ENCODE peak calls at places on chromosomes 7 and 10, in nine cellular contexts. S is AG09309; R is fibroblast of mammary gland; U is lower leg skin; C is CD8-positive, alpha-beta T cell; F is A549; B is Peyer's patch; Y is ovary; I is suprapubic skin. G is an unnamed sample.

GRCh38 chr7:45973725-45974532 is 52.9 kb upstream of the IGFBP3 start:
- DNase-seq in F (no peak), U (no peak), I (no peak), S (no peak), B (no peak), R (no peak), Y (no peak), C (no peak), G (no peak)

GRCh38 chr7:101479217-101479616 is 116.5 kb downstream of the COL26A1 start:
- DNase-seq in C (no peak), F (no peak), S (no peak), B (no peak), I (no peak), Y (no peak), U (no peak), R (no peak), G (no peak)

GRCh38 chr10:31467791-31468535 is 148.9 kb downstream of the ZEB1 start:
- DNase-seq in F (no peak), R (no peak), I (peak; percentile 53), C (no peak), S (no peak), B (no peak), Y (peak; percentile 10), U (no peak), G (no peak)

GRCh38 chr7:7554647-7555575 is 11.8 kb upstream of the MIOS start:
- DNase-seq in I (no peak), U (no peak), B (no peak), R (no peak), Y (no peak), S (no peak), C (no peak), F (no peak), G (no peak)

GRCh38 chr7:100476903-100477870 is 1.8 kb downstream of the TSC22D4 start:
- DNase-seq in R (no peak), C (peak; percentile 52), I (no peak), B (peak; percentile 62), F (no peak), U (no peak), Y (peak; percentile 61), S (no peak), G (no peak)

GRCh38 chr7:20350518-20350951 is 19.8 kb downstream of the ITGB8 start:
- DNase-seq in I (no peak), B (no peak), F (no peak), R (no peak), Y (peak; percentile 27), U (no peak), S (no peak), C (no peak), G (no peak)

GRCh38 chr7:127976722-127977121 is 54.5 kb downstream of the LRRC4 start:
- DNase-seq in B (no peak), U (no peak), R (no peak), F (no peak), C (no peak), S (no peak), Y (no peak), I (no peak), G (no peak)

GRCh38 chr7:112556633-112557032 is 75.8 kb downstream of the LSMEM1 start:
- DNase-seq in B (no peak), S (no peak), Y (no peak), U (no peak), C (no peak), I (no peak), F (no peak), R (peak; percentile 44), G (no peak)

GRCh38 chr7:24827589-24827988 is 70.3 kb upstream of the GSDME start:
- DNase-seq in Y (no peak), B (no peak), U (peak; percentile 9), F (no peak), I (no peak), R (peak; percentile 75), S (no peak), C (no peak), G (no peak)

GRCh38 chr10:72037811-72038210 is 50.5 kb downstream of the SPOCK2 start:
- DNase-seq in S (no peak), B (no peak), Y (no peak), U (no peak), C (no peak), R (no peak), I (no peak), F (no peak), G (no peak)

GRCh38 chr7:131681961-131682360 is 125.5 kb upstream of the PODXL start:
- DNase-seq in F (no peak), C (no peak), S (no peak), U (no peak), Y (no peak), R (no peak), B (no peak), I (no peak), G (no peak)

GRCh38 chr7:115230882-115231508 is 309.1 kb downstream of the MDFIC start:
- DNase-seq in C (no peak), I (no peak), S (peak; percentile 86), B (no peak), U (no peak), Y (no peak), F (peak; percentile 46), R (peak; percentile 97), G (no peak)

GRCh38 chr10:49222170-49222569 is 34.0 kb upstream of the TMEM273 start:
- DNase-seq in F (no peak), U (no peak), B (no peak), S (no peak), Y (no peak), R (no peak), I (no peak), C (no peak), G (no peak)

GRCh38 chr10:61001731-61002122 is 57.7 kb upstream of the RHOBTB1 start:
- DNase-seq in U (no peak), B (no peak), R (no peak), Y (no peak), I (no peak), F (no peak), C (no peak), S (no peak), G (no peak)

GRCh38 chr10:60998932-60999331 is 54.9 kb upstream of the RHOBTB1 start:
- DNase-seq in B (no peak), S (no peak), U (no peak), F (no peak), C (no peak), I (no peak), R (no peak), Y (no peak), G (no peak)

DNA sequence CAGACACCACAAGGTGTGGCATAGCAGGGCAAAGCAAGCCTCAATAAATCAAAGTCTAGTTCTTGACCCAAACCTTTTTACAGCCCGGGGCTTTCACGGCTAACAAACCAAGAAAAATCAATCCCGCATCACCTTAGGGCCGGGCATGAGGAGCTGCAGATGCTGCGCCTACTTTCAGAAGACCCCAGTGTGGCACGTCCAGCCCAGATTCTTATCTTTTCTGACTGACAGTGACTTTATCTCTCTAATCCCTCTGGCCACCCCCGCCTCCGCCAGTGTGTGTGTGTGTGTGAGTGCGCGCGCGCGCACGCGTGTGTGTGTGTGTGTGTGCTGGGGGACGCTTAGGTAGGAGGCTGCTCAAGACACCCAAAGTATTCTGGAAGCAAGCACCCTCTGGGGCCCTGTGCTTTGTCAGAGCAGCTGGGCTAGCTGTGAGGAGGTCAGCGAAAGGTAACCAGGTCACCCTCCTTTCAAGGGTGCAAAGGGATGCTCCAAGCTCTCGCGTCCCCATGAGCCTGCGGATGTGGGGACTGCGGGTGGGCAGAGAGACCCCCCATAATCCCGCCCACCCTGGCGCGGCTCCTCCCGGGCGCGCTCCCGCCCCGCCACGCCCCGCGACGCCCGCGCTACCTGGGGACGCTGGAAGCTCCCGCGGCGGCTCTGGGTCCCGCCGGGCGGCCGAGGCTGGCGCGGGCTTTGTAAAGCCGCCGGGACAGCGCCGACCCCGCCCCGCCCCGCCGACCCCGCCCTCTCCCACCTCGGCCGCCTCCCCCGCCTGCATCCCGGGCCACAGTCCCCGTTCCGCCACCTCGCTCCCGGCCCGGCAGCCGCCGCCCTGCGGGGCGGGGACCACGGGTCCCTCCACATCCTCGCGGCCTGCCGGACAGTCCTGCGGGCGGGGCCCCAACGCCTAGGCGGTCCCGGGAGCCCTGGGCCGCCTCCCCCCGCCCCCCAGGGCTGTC is 57.1 kb upstream of the RHOBTB1 start:
- DNase-seq in S (no peak), C (no peak), R (peak; percentile 10), U (no peak), B (no peak), F (peak; percentile 59), I (no peak), Y (peak; percentile 16), G (no peak)
- H3K4me3 ChIP-seq in S (peak overlapping the region; percentile 33), C (no peak overlapping the region), R (peak overlapping the region; percentile 44), U (peak overlapping the region; percentile 3), B (peak overlapping the region; percentile 51), F (peak overlapping the region; percentile 87), I (peak overlapping the region; percentile 59), Y (peak overlapping the region; percentile 33), G (peak overlapping the region; percentile 60)

GRCh38 chr7:121339082-121339481 is 10.3 kb downstream of the WNT16 start:
- DNase-seq in I (no peak), Y (no peak), S (no peak), F (no peak), B (no peak), R (no peak), U (no peak), C (no peak), G (no peak)

GRCh38 chr7:121336579-121336978 is 7.8 kb downstream of the WNT16 start:
- DNase-seq in I (no peak), R (peak; percentile 47), U (no peak), S (no peak), Y (no peak), F (no peak), B (no peak), C (no peak), G (no peak)

GRCh38 chr7:121334875-121335648 is 6.3 kb downstream of the WNT16 start:
- DNase-seq in R (peak; percentile 26), I (no peak), B (no peak), F (no peak), Y (no peak), S (no peak), U (no peak), C (no peak), G (no peak)

GRCh38 chr7:121334376-121334775 is 5.6 kb downstream of the WNT16 start:
- DNase-seq in U (no peak), B (no peak), R (no peak), S (no peak), F (no peak), I (no peak), Y (no peak), C (no peak), G (no peak)

GRCh38 chr7:121337398-121337797 is 8.6 kb downstream of the WNT16 start:
- DNase-seq in R (no peak), S (no peak), Y (no peak), C (no peak), B (no peak), F (no peak), I (no peak), U (no peak), G (no peak)
- TF ChIP-seq CTCF in R (peak; percentile 3), S (peak; percentile 41), Y (no peak), C (no peak), B (peak; percentile 15), F (peak; percentile 10), I (no peak), U (no peak), G (no peak)

GRCh38 chr7:22216832-22217475 is 140.0 kb downstream of the RAPGEF5 start:
- DNase-seq in Y (no peak), C (no peak), S (no peak), B (no peak), I (no peak), R (no peak), U (no peak), F (no peak), G (no peak)
- H3K4me3 ChIP-seq in Y (no peak overlapping the region), C (no peak overlapping the region), S (no peak overlapping the region), B (no peak overlapping the region), I (no peak overlapping the region), R (no peak overlapping the region), U (no peak overlapping the region), F (no peak overlapping the region), G (peak overlapping the region; percentile 48)

GRCh38 chr10:69936091-69936490 is 116.6 kb upstream of the MACROH2A2 start:
- DNase-seq in B (no peak), C (no peak), S (no peak), R (no peak), F (no peak), I (no peak), U (no peak), Y (no peak), G (no peak)
- TF ChIP-seq CTCF in B (no peak), C (no peak), S (peak; percentile 45), R (peak; percentile 12), F (no peak), I (no peak), U (no peak), Y (no peak), G (no peak)

G was measured in ascending aorta.